ENCODE peak calls at places on chromosome 21, in five cellular contexts. C is H7; W is SK-N-SH; O is CD4-positive, alpha-beta memory T cell; R is aorta. H is an unnamed sample. For H3K36me3 and H3K27me3, the result is how much of the 10 kb centered on the place peaks cover.

GRCh38 chr21:26136686-26137085 is 33.9 kb downstream of the APP start:
- DNase-seq in C (no peak), W (no peak), O (no peak), R (no peak), H (no peak)

GRCh38 chr21:42108941-42109340 is 37.8 kb downstream of the UMODL1 start:
- DNase-seq in C (no peak), W (no peak), O (no peak), R (no peak), H (no peak)

GRCh38 chr21:33496345-33496744 is 4.8 kb upstream of the DNAJC28 start:
- DNase-seq in C (peak), W (no peak), O (no peak), R (no peak), H (no peak)

GRCh38 chr21:43758132-43758619 is 17.9 kb downstream of the CSTB start:
- DNase-seq in C (no peak), W (no peak), O (no peak), R (no peak), H (no peak)

GRCh38 chr21:36499578-36500471 is 19.9 kb upstream of the CLDN14 start:
- DNase-seq in C (no peak), W (no peak), O (no peak), R (peak), H (no peak)

GRCh38 chr21:19547951-19548635 is 1144.5 kb upstream of the TMPRSS15 start:
- DNase-seq in C (no peak), W (no peak), O (no peak), R (no peak), H (no peak)

GRCh38 chr21:41914965-41915364 is 35.8 kb upstream of the PRDM15 start:
- DNase-seq in C (no peak), W (no peak), O (no peak), R (peak), H (no peak)

GRCh38 chr21:37673801-37674575 is 242.3 kb downstream of the KCNJ6 start:
- DNase-seq in C (no peak), W (no peak), O (no peak), R (no peak), H (no peak)

GRCh38 chr21:43726686-43727570 is 8.0 kb downstream of the PDXK start:
- DNase-seq in C (no peak), W (no peak), O (no peak), R (peak), H (no peak)

GRCh38 chr21:27806261-27806660 is 839.4 kb upstream of the ADAMTS5 start:
- DNase-seq in C (no peak), W (no peak), O (no peak), R (no peak), H (no peak)

GRCh38 chr21:43882952-43883492 is 18.0 kb downstream of the AGPAT3 start:
- DNase-seq in C (no peak), W (no peak), O (no peak), R (no peak), H (no peak)

GRCh38 chr21:33540711-33541104 is 1.2 kb downstream of the GART start:
- DNase-seq in C (no peak), W (no peak), O (no peak), R (no peak), H (no peak)

GRCh38 chr21:17560377-17560776 is 47.5 kb downstream of the CXADR start:
- DNase-seq in C (no peak), W (no peak), O (no peak), R (no peak), H (no peak)

GRCh38 chr21:43622796-43623195 is 36.5 kb downstream of the HSF2BP start:
- DNase-seq in C (no peak), W (no peak), O (no peak), R (no peak), H (no peak)

GRCh38 chr21:26124421-26124833 is 46.1 kb downstream of the APP start:
- DNase-seq in C (no peak), W (no peak), O (no peak), R (no peak), H (no peak)

GRCh38 chr21:42614391-42614790 is 39.0 kb upstream of the PDE9A start:
- DNase-seq in C (no peak), W (no peak), O (no peak), R (peak), H (no peak)

DNA sequence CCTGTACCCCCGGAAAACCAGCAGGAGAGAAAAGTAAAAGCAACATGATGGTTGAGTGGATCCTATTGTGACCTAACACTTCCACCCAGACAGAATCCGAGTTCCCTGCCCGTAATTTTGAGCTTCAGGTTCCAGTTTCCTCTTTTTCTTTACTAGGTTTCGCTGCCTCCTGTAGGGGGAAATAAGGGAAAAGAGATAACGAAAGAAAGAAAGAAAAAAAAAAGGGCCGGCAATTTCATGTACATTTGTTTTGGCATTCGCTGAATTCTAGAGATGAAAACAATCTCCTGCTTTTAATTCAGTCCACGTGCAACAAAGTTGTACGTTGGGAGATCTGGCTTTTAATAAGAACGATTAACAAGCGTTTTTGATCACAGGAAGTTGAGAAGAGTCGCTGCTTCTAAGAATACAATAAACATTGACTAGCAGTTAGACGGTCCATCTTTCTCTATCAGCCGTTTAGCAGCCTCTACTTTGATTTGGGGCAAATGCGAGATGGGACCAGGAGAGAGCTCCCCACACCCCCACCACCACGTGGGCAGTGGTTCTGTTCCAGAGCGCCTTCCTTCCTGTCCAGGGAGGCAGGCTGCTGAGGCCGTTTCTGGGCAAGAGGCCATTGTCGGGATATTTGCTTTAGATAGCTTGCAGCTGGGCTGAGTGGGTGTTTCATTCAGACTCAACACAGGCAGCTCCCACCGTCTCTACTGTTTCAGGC is 155.9 kb upstream of the RUNX1 start:
- DNase-seq in C (peak), W (no peak), O (no peak), R (peak), H (no peak)
- H3K36me3 ChIP-seq in C (under half), W (under half), O (under half), R (under half), H (under half)

GRCh38 chr21:32062591-32063227 is 189.9 kb downstream of the HUNK start:
- DNase-seq in C (no peak), W (no peak), O (no peak), R (no peak), H (no peak)

GRCh38 chr21:32061755-32062154 is 188.9 kb downstream of the HUNK start:
- DNase-seq in C (no peak), W (no peak), O (no peak), R (no peak), H (no peak)

GRCh38 chr21:32065654-32066053 is 192.8 kb downstream of the HUNK start:
- DNase-seq in C (no peak), W (no peak), O (no peak), R (no peak), H (no peak)

GRCh38 chr21:32064511-32064910 is 191.7 kb downstream of the HUNK start:
- DNase-seq in C (no peak), W (no peak), O (no peak), R (no peak), H (no peak)
- H3K27me3 ChIP-seq in C (under half), W (under half), O (under half), R (under half), H (under half)

DNA sequence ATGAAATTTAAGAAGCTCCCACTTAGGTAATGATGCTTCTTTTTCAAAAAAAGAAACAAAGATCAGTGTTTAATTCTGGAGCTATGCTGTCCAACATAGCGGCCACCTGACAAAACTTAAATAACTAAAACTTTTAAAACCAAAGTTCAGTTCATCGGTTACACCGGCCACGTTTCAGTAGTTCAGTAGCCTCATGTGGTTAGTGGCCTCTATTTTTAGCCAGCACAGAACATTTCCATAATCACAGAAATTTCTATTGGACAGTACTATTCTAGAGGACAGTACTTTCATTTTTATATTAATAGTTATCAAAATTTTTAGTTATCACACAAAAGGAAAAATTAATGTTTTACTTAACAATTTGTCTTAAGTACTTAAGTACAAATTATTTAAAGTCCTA is 141.0 kb downstream of the USP25 start:
- DNase-seq in C (no peak), W (no peak), O (no peak), R (no peak), H (no peak)
- H3K36me3 ChIP-seq in C (under half), W (under half), O (under half), R (under half), H (under half)

DNA sequence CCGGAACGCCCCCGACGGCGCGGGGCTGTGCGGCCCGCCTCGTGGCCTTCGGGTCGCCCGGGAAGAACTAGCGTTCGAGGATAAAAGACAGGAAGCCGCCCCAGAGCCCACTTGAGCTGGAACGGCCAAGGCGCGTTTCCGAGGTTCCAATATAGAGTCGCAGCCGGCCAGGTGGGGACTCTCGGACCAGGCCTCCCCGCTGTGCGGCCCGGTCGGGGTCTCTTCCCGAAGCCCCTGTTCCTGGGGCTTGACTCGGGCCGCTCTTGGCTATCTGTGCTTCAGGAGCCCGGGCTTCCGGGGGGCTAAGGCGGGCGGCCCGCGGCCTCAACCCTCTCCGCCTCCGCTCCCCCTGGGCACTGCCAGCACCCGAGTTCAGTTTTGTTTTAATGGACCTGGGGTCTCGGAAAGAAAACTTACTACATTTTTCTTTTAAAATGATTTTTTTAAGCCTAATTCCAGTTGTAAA is 158.8 kb downstream of the RUNX1 start:
- DNase-seq in C (no peak), W (no peak), O (no peak), R (no peak), H (no peak)
- H3K27me3 ChIP-seq in C (half or more), W (under half), O (under half), R (under half), H (under half)

GRCh38 chr21:44908908-44909307 is 11.8 kb downstream of the ITGB2 start:
- DNase-seq in C (no peak), W (no peak), O (no peak), R (no peak), H (no peak)
- H3K36me3 ChIP-seq in C (under half), W (under half), O (half or more), R (under half), H (under half)